ENCODE peak calls at places on chromosomes 7 and 10, in ten cellular contexts. One of them, this sample, is unnamed.
A peak's percentile ranks its signal among the peaks of the same experiment; 100 is the strongest.

GRCh38 chr10:114403545-114404161 is 649 bp downstream of the AFAP1L2 start:
- DNase-seq in CD8-positive, alpha-beta T cell: no peak
- DNase-seq in A673: no peak
- DNase-seq in endothelial cell of umbilical vein: no peak
- DNase-seq in Peyer's patch: no peak
- DNase-seq in GM23338: peak; percentile 78
- DNase-seq in psoas muscle: peak; percentile 29
- DNase-seq in hepatocyte: no peak
- DNase-seq in right atrium auricular region: no peak
- DNase-seq in IMR-90: no peak
- DNase-seq in this sample: no peak

GRCh38 chr7:121953601-121954000 is 80.6 kb downstream of the PTPRZ1 start:
- DNase-seq in psoas muscle: no peak
- DNase-seq in endothelial cell of umbilical vein: no peak
- DNase-seq in Peyer's patch: no peak
- DNase-seq in GM23338: no peak
- DNase-seq in CD8-positive, alpha-beta T cell: no peak
- DNase-seq in hepatocyte: no peak
- DNase-seq in IMR-90: no peak
- DNase-seq in right atrium auricular region: no peak
- DNase-seq in A673: no peak
- DNase-seq in this sample: no peak

GRCh38 chr10:51171946-51172345 is 97.7 kb downstream of the PRKG1 start:
- DNase-seq in endothelial cell of umbilical vein: no peak
- DNase-seq in A673: no peak
- DNase-seq in GM23338: no peak
- DNase-seq in hepatocyte: no peak
- DNase-seq in CD8-positive, alpha-beta T cell: no peak
- DNase-seq in right atrium auricular region: no peak
- DNase-seq in Peyer's patch: no peak
- DNase-seq in IMR-90: peak; percentile 49
- DNase-seq in psoas muscle: no peak
- DNase-seq in this sample: no peak

GRCh38 chr7:26653430-26653911 is 210.9 kb downstream of the SKAP2 start:
- DNase-seq in endothelial cell of umbilical vein: peak; percentile 89
- DNase-seq in A673: no peak
- DNase-seq in Peyer's patch: peak; percentile 63
- DNase-seq in CD8-positive, alpha-beta T cell: no peak
- DNase-seq in right atrium auricular region: no peak
- DNase-seq in IMR-90: no peak
- DNase-seq in hepatocyte: peak; percentile 9
- DNase-seq in GM23338: no peak
- DNase-seq in psoas muscle: no peak
- DNase-seq in this sample: no peak

GRCh38 chr7:129690701-129691100 is 79.2 kb downstream of the NRF1 start:
- DNase-seq in right atrium auricular region: no peak
- DNase-seq in GM23338: no peak
- DNase-seq in IMR-90: peak; percentile 27
- DNase-seq in CD8-positive, alpha-beta T cell: no peak
- DNase-seq in A673: no peak
- DNase-seq in endothelial cell of umbilical vein: peak; percentile 4
- DNase-seq in psoas muscle: no peak
- DNase-seq in Peyer's patch: no peak
- DNase-seq in hepatocyte: no peak
- DNase-seq in this sample: no peak

GRCh38 chr10:113441220-113441619 is 111.6 kb upstream of the HABP2 start:
- DNase-seq in GM23338: no peak
- DNase-seq in A673: no peak
- DNase-seq in hepatocyte: peak; percentile 18
- DNase-seq in right atrium auricular region: no peak
- DNase-seq in psoas muscle: no peak
- DNase-seq in endothelial cell of umbilical vein: no peak
- DNase-seq in IMR-90: no peak
- DNase-seq in Peyer's patch: no peak
- DNase-seq in CD8-positive, alpha-beta T cell: no peak
- DNase-seq in this sample: no peak

GRCh38 chr7:5282464-5283316 is at the start of gene SLC29A4:
- DNase-seq in GM23338: no peak
- DNase-seq in Peyer's patch: no peak
- DNase-seq in endothelial cell of umbilical vein: no peak
- DNase-seq in A673: peak; percentile 72
- DNase-seq in hepatocyte: peak; percentile 71
- DNase-seq in CD8-positive, alpha-beta T cell: no peak
- DNase-seq in right atrium auricular region: no peak
- DNase-seq in psoas muscle: peak; percentile 51
- DNase-seq in IMR-90: no peak
- DNase-seq in this sample: no peak

GRCh38 chr10:103501186-103501585 is 7.7 kb downstream of the NEURL1 start:
- DNase-seq in IMR-90: no peak
- DNase-seq in endothelial cell of umbilical vein: no peak
- DNase-seq in Peyer's patch: no peak
- DNase-seq in right atrium auricular region: no peak
- DNase-seq in GM23338: no peak
- DNase-seq in psoas muscle: no peak
- DNase-seq in hepatocyte: no peak
- DNase-seq in CD8-positive, alpha-beta T cell: no peak
- DNase-seq in A673: no peak
- DNase-seq in this sample: no peak

GRCh38 chr10:6200588-6201510 is 1.9 kb upstream of the PFKFB3 start:
- DNase-seq in A673: peak; percentile 55
- DNase-seq in right atrium auricular region: no peak
- DNase-seq in hepatocyte: no peak
- DNase-seq in IMR-90: peak; percentile 35
- DNase-seq in psoas muscle: peak; percentile 58
- DNase-seq in Peyer's patch: peak; percentile 67
- DNase-seq in endothelial cell of umbilical vein: peak; percentile 53
- DNase-seq in CD8-positive, alpha-beta T cell: no peak
- DNase-seq in GM23338: peak; percentile 55
- DNase-seq in this sample: peak; percentile 16

GRCh38 chr7:128955981-128956380 is 18.3 kb downstream of the IRF5 start:
- DNase-seq in CD8-positive, alpha-beta T cell: no peak
- DNase-seq in Peyer's patch: no peak
- DNase-seq in hepatocyte: no peak
- DNase-seq in GM23338: no peak
- DNase-seq in IMR-90: no peak
- DNase-seq in right atrium auricular region: no peak
- DNase-seq in A673: no peak
- DNase-seq in endothelial cell of umbilical vein: no peak
- DNase-seq in psoas muscle: no peak
- DNase-seq in this sample: no peak

GRCh38 chr10:59505931-59506330 is 143.6 kb upstream of the FAM13C start:
- DNase-seq in IMR-90: no peak
- DNase-seq in CD8-positive, alpha-beta T cell: no peak
- DNase-seq in A673: no peak
- DNase-seq in psoas muscle: no peak
- DNase-seq in endothelial cell of umbilical vein: no peak
- DNase-seq in hepatocyte: no peak
- DNase-seq in GM23338: no peak
- DNase-seq in Peyer's patch: no peak
- DNase-seq in right atrium auricular region: no peak
- DNase-seq in this sample: no peak

GRCh38 chr10:102421645-102422585 is 1.3 kb downstream of the FBXL15 start:
- DNase-seq in CD8-positive, alpha-beta T cell: no peak
- DNase-seq in psoas muscle: no peak
- DNase-seq in endothelial cell of umbilical vein: peak; percentile 21
- DNase-seq in right atrium auricular region: no peak
- DNase-seq in IMR-90: no peak
- DNase-seq in hepatocyte: peak; percentile 64
- DNase-seq in GM23338: peak; percentile 62
- DNase-seq in Peyer's patch: peak; percentile 73
- DNase-seq in A673: no peak
- DNase-seq in this sample: no peak

DNA sequence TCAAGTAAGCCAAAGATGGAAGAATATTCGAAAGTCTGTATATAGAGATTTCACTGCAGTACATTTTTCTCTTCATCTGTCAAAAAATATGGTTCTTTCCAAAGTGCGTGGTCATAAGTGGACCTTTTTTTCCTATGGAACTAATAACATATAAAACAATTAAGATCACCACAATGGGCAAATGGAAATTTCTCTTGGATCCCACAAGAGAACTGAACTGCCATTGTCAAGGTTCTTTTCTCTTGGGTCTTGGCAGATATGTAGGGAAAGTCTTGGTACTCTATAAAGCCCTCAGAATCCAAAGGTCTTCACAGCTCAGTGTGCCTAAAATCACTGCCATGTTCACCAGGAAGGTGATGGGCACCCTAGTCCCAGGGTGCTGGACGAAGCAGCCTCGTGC is at the start of gene OR6B1:
- DNase-seq in hepatocyte: no peak
- DNase-seq in IMR-90: no peak
- DNase-seq in psoas muscle: no peak
- DNase-seq in A673: no peak
- DNase-seq in endothelial cell of umbilical vein: no peak
- DNase-seq in GM23338: no peak
- DNase-seq in right atrium auricular region: no peak
- DNase-seq in CD8-positive, alpha-beta T cell: no peak
- DNase-seq in Peyer's patch: no peak
- DNase-seq in this sample: no peak
- H3K4me3 ChIP-seq in hepatocyte: no peak within 1 kb of the TSS
- H3K4me3 ChIP-seq in IMR-90: no peak within 1 kb of the TSS
- H3K4me3 ChIP-seq in psoas muscle: no peak within 1 kb of the TSS
- H3K4me3 ChIP-seq in A673: no peak within 1 kb of the TSS
- H3K4me3 ChIP-seq in endothelial cell of umbilical vein: no peak within 1 kb of the TSS
- H3K4me3 ChIP-seq in GM23338: no peak within 1 kb of the TSS
- H3K4me3 ChIP-seq in right atrium auricular region: no peak within 1 kb of the TSS
- H3K4me3 ChIP-seq in CD8-positive, alpha-beta T cell: no peak within 1 kb of the TSS
- H3K4me3 ChIP-seq in Peyer's patch: no peak within 1 kb of the TSS
- H3K4me3 ChIP-seq in this sample: no peak within 1 kb of the TSS

GRCh38 chr7:54921116-54921515 is 97.7 kb upstream of the EGFR start:
- DNase-seq in GM23338: no peak
- DNase-seq in Peyer's patch: no peak
- DNase-seq in hepatocyte: no peak
- DNase-seq in IMR-90: no peak
- DNase-seq in CD8-positive, alpha-beta T cell: no peak
- DNase-seq in right atrium auricular region: no peak
- DNase-seq in psoas muscle: no peak
- DNase-seq in A673: no peak
- DNase-seq in endothelial cell of umbilical vein: no peak
- DNase-seq in this sample: no peak

GRCh38 chr7:54915870-54916598 is 102.8 kb upstream of the EGFR start:
- DNase-seq in psoas muscle: no peak
- DNase-seq in endothelial cell of umbilical vein: no peak
- DNase-seq in hepatocyte: no peak
- DNase-seq in A673: no peak
- DNase-seq in IMR-90: no peak
- DNase-seq in right atrium auricular region: no peak
- DNase-seq in GM23338: no peak
- DNase-seq in Peyer's patch: no peak
- DNase-seq in CD8-positive, alpha-beta T cell: no peak
- DNase-seq in this sample: no peak

DNA sequence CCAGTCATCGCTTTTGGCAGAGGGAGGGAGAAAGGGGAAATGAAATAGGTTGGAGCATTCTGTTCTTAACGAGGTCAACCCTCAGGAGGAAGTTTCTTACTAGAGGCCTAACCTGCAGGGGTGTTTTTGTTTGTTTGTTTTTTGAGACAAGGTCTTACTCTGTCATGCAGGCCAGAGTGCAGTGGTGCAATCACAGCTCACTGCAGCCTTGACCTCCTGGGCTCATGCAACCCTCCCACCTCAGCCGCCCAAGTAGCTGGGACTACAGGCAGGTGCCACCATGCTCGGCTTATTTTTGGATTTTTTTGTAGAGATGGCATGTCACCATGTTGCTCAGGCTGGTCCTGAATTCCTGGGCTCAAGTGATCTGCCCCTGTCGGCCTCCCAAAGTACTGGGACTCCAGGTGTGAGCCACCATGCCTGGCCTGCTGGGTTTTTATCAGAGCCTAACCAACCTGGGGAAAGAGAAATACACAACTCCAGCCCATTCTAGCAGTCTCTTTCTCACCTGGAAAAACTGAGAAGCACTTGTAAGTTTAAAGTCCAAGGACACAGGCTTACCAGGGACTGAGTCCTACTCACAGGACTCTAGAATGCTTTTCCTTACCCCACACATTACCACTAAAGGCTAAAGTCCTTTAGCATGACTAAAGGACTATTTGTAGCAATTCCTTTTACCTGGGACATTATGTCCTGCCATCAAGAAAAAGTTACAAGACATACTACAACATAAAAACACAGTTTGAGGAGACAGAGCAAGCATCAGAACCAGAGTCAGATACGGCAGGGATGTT is 101.0 kb upstream of the EGFR start:
- DNase-seq in right atrium auricular region: no peak
- DNase-seq in GM23338: no peak
- DNase-seq in CD8-positive, alpha-beta T cell: no peak
- DNase-seq in Peyer's patch: no peak
- DNase-seq in psoas muscle: no peak
- DNase-seq in IMR-90: no peak
- DNase-seq in endothelial cell of umbilical vein: no peak
- DNase-seq in hepatocyte: peak; percentile 23
- DNase-seq in A673: no peak
- DNase-seq in this sample: no peak
- H3K36me3 ChIP-seq in right atrium auricular region: no peaks in the 10 kb centered on the region
- H3K36me3 ChIP-seq in GM23338: no peaks in the 10 kb centered on the region
- H3K36me3 ChIP-seq in CD8-positive, alpha-beta T cell: no peaks in the 10 kb centered on the region
- H3K36me3 ChIP-seq in Peyer's patch: no peaks in the 10 kb centered on the region
- H3K36me3 ChIP-seq in psoas muscle: no peaks in the 10 kb centered on the region
- H3K36me3 ChIP-seq in IMR-90: no peaks in the 10 kb centered on the region
- H3K36me3 ChIP-seq in endothelial cell of umbilical vein: no peaks in the 10 kb centered on the region
- H3K36me3 ChIP-seq in hepatocyte: no peaks in the 10 kb centered on the region
- H3K36me3 ChIP-seq in A673: no peaks in the 10 kb centered on the region
- H3K36me3 ChIP-seq in this sample: no peaks in the 10 kb centered on the region

DNA sequence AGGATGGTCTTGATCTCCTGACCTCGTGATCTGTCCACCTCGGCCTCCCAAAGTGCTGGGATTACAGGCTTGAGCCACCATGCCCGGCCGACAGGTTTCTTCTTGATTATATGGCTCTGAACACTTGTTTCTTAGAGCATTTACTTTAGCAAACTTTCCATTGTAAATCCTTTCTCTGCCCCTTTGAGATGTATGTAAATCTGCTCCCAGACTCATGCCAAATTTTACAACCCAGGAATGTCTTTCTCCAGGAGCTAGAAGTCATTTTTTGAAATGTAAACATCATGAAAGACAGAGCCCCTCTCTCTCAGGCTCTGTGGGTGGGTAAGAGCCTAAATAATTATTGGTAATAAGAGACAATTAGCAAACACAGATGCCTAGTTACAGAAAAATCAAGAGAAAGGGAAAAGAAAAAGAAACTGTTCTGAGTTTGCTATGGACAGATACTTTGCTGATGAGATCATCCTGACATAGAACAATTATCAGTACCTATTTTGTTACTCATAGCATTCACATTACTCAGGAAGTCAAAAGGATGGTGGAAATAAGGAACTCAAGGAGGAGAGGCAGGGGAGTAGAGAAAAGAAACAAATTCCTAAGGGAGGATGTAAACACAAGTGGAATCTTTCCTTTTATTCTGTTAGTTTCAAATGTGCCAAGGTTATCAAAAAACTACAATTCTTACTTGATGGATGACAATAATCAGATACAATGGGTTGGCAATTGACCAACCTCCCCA is 165.1 kb upstream of the PTN start:
- DNase-seq in right atrium auricular region: no peak
- DNase-seq in GM23338: peak; percentile 7
- DNase-seq in A673: no peak
- DNase-seq in endothelial cell of umbilical vein: peak; percentile 77
- DNase-seq in Peyer's patch: no peak
- DNase-seq in IMR-90: peak; percentile 90
- DNase-seq in psoas muscle: no peak
- DNase-seq in hepatocyte: peak; percentile 8
- DNase-seq in CD8-positive, alpha-beta T cell: no peak
- DNase-seq in this sample: no peak
- H3K27ac ChIP-seq in right atrium auricular region: no peak overlapping the region
- H3K27ac ChIP-seq in GM23338: peak overlapping the region; percentile 9
- H3K27ac ChIP-seq in A673: no peak overlapping the region
- H3K27ac ChIP-seq in endothelial cell of umbilical vein: peak overlapping the region; percentile 80
- H3K27ac ChIP-seq in Peyer's patch: no peak overlapping the region
- H3K27ac ChIP-seq in IMR-90: peak overlapping the region; percentile 81
- H3K27ac ChIP-seq in psoas muscle: no peak overlapping the region
- H3K27ac ChIP-seq in hepatocyte: peak overlapping the region; percentile 47
- H3K27ac ChIP-seq in CD8-positive, alpha-beta T cell: no peak overlapping the region
- H3K27ac ChIP-seq in this sample: no peak overlapping the region

GRCh38 chr7:70417061-70417655 is 714.8 kb upstream of the GALNT17 start:
- DNase-seq in A673: no peak
- DNase-seq in psoas muscle: peak; percentile 19
- DNase-seq in CD8-positive, alpha-beta T cell: no peak
- DNase-seq in endothelial cell of umbilical vein: no peak
- DNase-seq in hepatocyte: no peak
- DNase-seq in GM23338: peak; percentile 64
- DNase-seq in Peyer's patch: no peak
- DNase-seq in IMR-90: no peak
- DNase-seq in right atrium auricular region: no peak
- DNase-seq in this sample: no peak
- H3K4me3 ChIP-seq in A673: no peak overlapping the region
- H3K4me3 ChIP-seq in psoas muscle: no peak overlapping the region
- H3K4me3 ChIP-seq in CD8-positive, alpha-beta T cell: no peak overlapping the region
- H3K4me3 ChIP-seq in endothelial cell of umbilical vein: no peak overlapping the region
- H3K4me3 ChIP-seq in hepatocyte: no peak overlapping the region
- H3K4me3 ChIP-seq in GM23338: no peak overlapping the region
- H3K4me3 ChIP-seq in Peyer's patch: no peak overlapping the region
- H3K4me3 ChIP-seq in IMR-90: no peak overlapping the region
- H3K4me3 ChIP-seq in right atrium auricular region: no peak overlapping the region
- H3K4me3 ChIP-seq in this sample: no peak overlapping the region

This sample was measured in CD4-positive, CD25-positive, alpha-beta regulatory T cell.